ENCODE peak calls at places on chromosome 10, in nine cellular contexts. One of them, this sample, is unnamed.

GRCh38 chr10:484925-485661 is 204.4 kb downstream of the DIP2C start:
- DNase-seq in NCI-H2171: no peak
- DNase-seq in brain microvascular endothelial cell: peak; percentile 23
- DNase-seq in stimulated activated CD8-positive, alpha-beta memory T cell treated with anti-CD3 and anti-CD28 coated beads, Interleukin-2, amount 100 ng/mL, for 48 hours: no peak
- DNase-seq in MM.1S: peak; percentile 80
- DNase-seq in effector memory CD4-positive, alpha-beta T cell: no peak
- DNase-seq in Daoy: no peak
- DNase-seq in SJSA1: peak; percentile 38
- DNase-seq in NAMALWA: no peak
- DNase-seq in this sample: no peak

GRCh38 chr10:31124852-31125251 is 93.2 kb upstream of the ZNF438 start:
- DNase-seq in stimulated activated CD8-positive, alpha-beta memory T cell treated with anti-CD3 and anti-CD28 coated beads, Interleukin-2, amount 100 ng/mL, for 48 hours: no peak
- DNase-seq in SJSA1: no peak
- DNase-seq in brain microvascular endothelial cell: no peak
- DNase-seq in MM.1S: no peak
- DNase-seq in effector memory CD4-positive, alpha-beta T cell: no peak
- DNase-seq in NAMALWA: no peak
- DNase-seq in NCI-H2171: no peak
- DNase-seq in Daoy: no peak
- DNase-seq in this sample: no peak

GRCh38 chr10:117004238-117004626 is 755 bp downstream of the SHTN1 start:
- DNase-seq in effector memory CD4-positive, alpha-beta T cell: no peak
- DNase-seq in MM.1S: no peak
- DNase-seq in NAMALWA: no peak
- DNase-seq in Daoy: no peak
- DNase-seq in SJSA1: no peak
- DNase-seq in NCI-H2171: no peak
- DNase-seq in stimulated activated CD8-positive, alpha-beta memory T cell treated with anti-CD3 and anti-CD28 coated beads, Interleukin-2, amount 100 ng/mL, for 48 hours: no peak
- DNase-seq in brain microvascular endothelial cell: no peak
- DNase-seq in this sample: no peak

GRCh38 chr10:124000792-124001201 is 92.6 kb downstream of the CHST15 start:
- DNase-seq in NCI-H2171: no peak
- DNase-seq in MM.1S: no peak
- DNase-seq in stimulated activated CD8-positive, alpha-beta memory T cell treated with anti-CD3 and anti-CD28 coated beads, Interleukin-2, amount 100 ng/mL, for 48 hours: no peak
- DNase-seq in Daoy: peak; percentile 85
- DNase-seq in SJSA1: no peak
- DNase-seq in NAMALWA: no peak
- DNase-seq in brain microvascular endothelial cell: peak; percentile 18
- DNase-seq in effector memory CD4-positive, alpha-beta T cell: no peak
- DNase-seq in this sample: no peak

GRCh38 chr10:110005716-110006115 is 2.1 kb upstream of the ADD3 start:
- DNase-seq in brain microvascular endothelial cell: peak; percentile 40
- DNase-seq in stimulated activated CD8-positive, alpha-beta memory T cell treated with anti-CD3 and anti-CD28 coated beads, Interleukin-2, amount 100 ng/mL, for 48 hours: no peak
- DNase-seq in NAMALWA: no peak
- DNase-seq in Daoy: peak; percentile 46
- DNase-seq in effector memory CD4-positive, alpha-beta T cell: no peak
- DNase-seq in SJSA1: peak; percentile 69
- DNase-seq in MM.1S: no peak
- DNase-seq in NCI-H2171: no peak
- DNase-seq in this sample: no peak

GRCh38 chr10:14074062-14074884 is 256.5 kb downstream of the FRMD4A start:
- DNase-seq in stimulated activated CD8-positive, alpha-beta memory T cell treated with anti-CD3 and anti-CD28 coated beads, Interleukin-2, amount 100 ng/mL, for 48 hours: no peak
- DNase-seq in effector memory CD4-positive, alpha-beta T cell: no peak
- DNase-seq in MM.1S: no peak
- DNase-seq in Daoy: peak; percentile 97
- DNase-seq in brain microvascular endothelial cell: peak; percentile 100
- DNase-seq in SJSA1: peak; percentile 98
- DNase-seq in NAMALWA: no peak
- DNase-seq in NCI-H2171: peak; percentile 25
- DNase-seq in this sample: peak; percentile 33

GRCh38 chr10:5434017-5434753 is 21.8 kb downstream of the NET1 start:
- DNase-seq in effector memory CD4-positive, alpha-beta T cell: no peak
- DNase-seq in MM.1S: peak; percentile 29
- DNase-seq in NAMALWA: peak; percentile 71
- DNase-seq in Daoy: no peak
- DNase-seq in SJSA1: peak; percentile 57
- DNase-seq in NCI-H2171: no peak
- DNase-seq in stimulated activated CD8-positive, alpha-beta memory T cell treated with anti-CD3 and anti-CD28 coated beads, Interleukin-2, amount 100 ng/mL, for 48 hours: no peak
- DNase-seq in brain microvascular endothelial cell: peak; percentile 88
- DNase-seq in this sample: peak; percentile 33

GRCh38 chr10:660413-660979 is 29.0 kb downstream of the DIP2C start:
- DNase-seq in Daoy: no peak
- DNase-seq in SJSA1: no peak
- DNase-seq in stimulated activated CD8-positive, alpha-beta memory T cell treated with anti-CD3 and anti-CD28 coated beads, Interleukin-2, amount 100 ng/mL, for 48 hours: no peak
- DNase-seq in brain microvascular endothelial cell: no peak
- DNase-seq in NAMALWA: no peak
- DNase-seq in NCI-H2171: no peak
- DNase-seq in MM.1S: peak; percentile 37
- DNase-seq in effector memory CD4-positive, alpha-beta T cell: no peak
- DNase-seq in this sample: no peak

GRCh38 chr10:47256753-47257336 is 43.2 kb upstream of the GDF10 start:
- DNase-seq in SJSA1: no peak
- DNase-seq in brain microvascular endothelial cell: no peak
- DNase-seq in NAMALWA: peak; percentile 40
- DNase-seq in effector memory CD4-positive, alpha-beta T cell: no peak
- DNase-seq in stimulated activated CD8-positive, alpha-beta memory T cell treated with anti-CD3 and anti-CD28 coated beads, Interleukin-2, amount 100 ng/mL, for 48 hours: no peak
- DNase-seq in Daoy: no peak
- DNase-seq in MM.1S: no peak
- DNase-seq in NCI-H2171: no peak
- DNase-seq in this sample: no peak

GRCh38 chr10:89458760-89459159 is 44.4 kb downstream of the IFIT5 start:
- DNase-seq in effector memory CD4-positive, alpha-beta T cell: no peak
- DNase-seq in stimulated activated CD8-positive, alpha-beta memory T cell treated with anti-CD3 and anti-CD28 coated beads, Interleukin-2, amount 100 ng/mL, for 48 hours: no peak
- DNase-seq in NAMALWA: no peak
- DNase-seq in SJSA1: no peak
- DNase-seq in MM.1S: no peak
- DNase-seq in NCI-H2171: no peak
- DNase-seq in brain microvascular endothelial cell: no peak
- DNase-seq in Daoy: no peak
- DNase-seq in this sample: no peak

This sample was measured in iPS-NIHi11.